ENCODE peak calls at places on chromosome 3, in four cellular contexts. S is IMR-90, P is K562, L is HepG2. F is an unnamed sample.

GRCh38 chr3:120093119-120093922 is 926 bp downstream of the GSK3B start:
- DNase-seq in S (peak), L (no peak), P (no peak), F (peak)

GRCh38 chr3:116445291-116445841 is at the start of gene LSAMP:
- DNase-seq in S (peak), L (no peak), P (no peak), F (no peak)

GRCh38 chr3:136909187-136909586 is 47.2 kb downstream of the NCK1 start:
- DNase-seq in L (no peak), S (no peak), P (no peak), F (no peak)

GRCh38 chr3:21962456-21962855 is 211.4 kb upstream of the ZNF385D start:
- DNase-seq in L (no peak), S (peak), P (no peak), F (no peak)

GRCh38 chr3:8974458-8974857 is 11.2 kb upstream of the RAD18 start:
- DNase-seq in L (no peak), P (no peak), S (no peak), F (no peak)

GRCh38 chr3:96863129-96863740 is 48.8 kb downstream of the EPHA6 start:
- DNase-seq in S (peak), P (no peak), L (peak), F (peak)

GRCh38 chr3:10280177-10280529 is 12.6 kb downstream of the GHRL start:
- DNase-seq in L (no peak), P (no peak), S (no peak), F (no peak)

GRCh38 chr3:10511809-10512494 is 6.6 kb upstream of the ATP2B2 start:
- DNase-seq in S (peak), L (peak), P (no peak), F (no peak)

GRCh38 chr3:129794319-129795201 is 99.0 kb downstream of the TMCC1 start:
- DNase-seq in P (peak), L (peak), S (no peak), F (peak)

GRCh38 chr3:187186801-187187421 is 10.4 kb upstream of the RTP1 start:
- DNase-seq in P (peak), S (peak), L (peak), F (no peak)

GRCh38 chr3:19749448-19750017 is 184.5 kb downstream of the EFHB start:
- DNase-seq in L (no peak), P (no peak), S (no peak), F (no peak)

GRCh38 chr3:56277236-56277635 is 191.0 kb downstream of the ERC2 start:
- DNase-seq in L (no peak), P (no peak), S (no peak), F (no peak)

GRCh38 chr3:138363322-138363721 is 14.9 kb downstream of the MRAS start:
- DNase-seq in P (no peak), S (no peak), L (no peak), F (no peak)

GRCh38 chr3:129525341-129525968 is 3.0 kb upstream of the RHO start:
- DNase-seq in P (no peak), S (peak), L (no peak), F (no peak)

GRCh38 chr3:16307832-16308531 is 43.0 kb downstream of the OXNAD1 start:
- DNase-seq in L (no peak), P (no peak), S (no peak), F (no peak)

GRCh38 chr3:14179795-14180194 is 1.2 kb downstream of the LSM3 start:
- DNase-seq in L (no peak), S (no peak), P (no peak), F (no peak)

GRCh38 chr3:14178247-14179113 is at the start of the genes LSM3 and XPC:
- DNase-seq in S (peak), L (peak), P (peak), F (peak)

GRCh38 chr3:14179114-14179465 is 473 bp downstream of the LSM3 start:
- DNase-seq in L (no peak), P (no peak), S (no peak), F (no peak)

GRCh38 chr3:14175383-14176037 is 2.9 kb downstream of the XPC start:
- DNase-seq in P (no peak), S (peak), L (no peak), F (no peak)

GRCh38 chr3:14177580-14178246 is 688 bp downstream of the XPC start:
- DNase-seq in S (peak), P (no peak), L (peak), F (no peak)
- TF ChIP-seq USF2 in S (no peak), P (no peak), L (no peak), F (no peak)

GRCh38 chr3:63064216-63064755 is 189.1 kb upstream of the CADPS start:
- DNase-seq in S (no peak), P (no peak), L (no peak), F (no peak)
- TF ChIP-seq RAD21 in S (no peak), P (no peak), L (no peak), F (no peak)

GRCh38 chr3:51397389-51397788 is 6.3 kb downstream of the RBM15B start:
- DNase-seq in S (no peak), L (no peak), P (no peak), F (no peak)

GRCh38 chr3:51396401-51396800 is 5.3 kb downstream of the RBM15B start:
- DNase-seq in L (no peak), P (no peak), S (no peak), F (no peak)

GRCh38 chr3:51394541-51394940 is 3.5 kb downstream of the RBM15B start:
- DNase-seq in P (no peak), S (no peak), L (no peak), F (no peak)

GRCh38 chr3:51393564-51393963 is 2.5 kb downstream of the RBM15B start:
- DNase-seq in L (no peak), S (no peak), P (no peak), F (no peak)

GRCh38 chr3:51395493-51396213 is 4.6 kb downstream of the RBM15B start:
- DNase-seq in S (peak), L (no peak), P (no peak), F (no peak)
- TF ChIP-seq POLR2A in S (no peak), L (peak), P (peak), F (no peak)

DNA sequence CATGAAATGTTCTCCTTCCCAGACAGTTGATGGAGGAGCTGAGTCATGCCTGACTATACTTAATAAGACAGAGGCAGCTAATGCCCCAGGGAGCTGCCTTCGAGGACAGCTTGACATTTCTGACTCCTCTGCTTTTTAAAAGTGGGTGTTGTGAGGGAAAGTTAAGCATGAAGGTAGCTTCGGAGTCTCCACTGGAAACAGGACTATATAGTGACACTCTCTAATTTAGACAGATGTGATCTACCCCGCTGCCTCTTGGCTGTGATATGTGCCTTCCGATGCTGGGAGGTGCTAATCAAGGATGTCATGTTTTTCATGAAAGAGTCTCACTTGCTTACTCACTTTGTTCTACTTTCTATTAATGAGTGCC is 72.7 kb downstream of the IL1RAP start:
- DNase-seq in L (no peak), P (no peak), S (peak), F (peak)
- TF ChIP-seq USF2 in L (no peak), P (no peak), S (no peak), F (no peak)

DNA sequence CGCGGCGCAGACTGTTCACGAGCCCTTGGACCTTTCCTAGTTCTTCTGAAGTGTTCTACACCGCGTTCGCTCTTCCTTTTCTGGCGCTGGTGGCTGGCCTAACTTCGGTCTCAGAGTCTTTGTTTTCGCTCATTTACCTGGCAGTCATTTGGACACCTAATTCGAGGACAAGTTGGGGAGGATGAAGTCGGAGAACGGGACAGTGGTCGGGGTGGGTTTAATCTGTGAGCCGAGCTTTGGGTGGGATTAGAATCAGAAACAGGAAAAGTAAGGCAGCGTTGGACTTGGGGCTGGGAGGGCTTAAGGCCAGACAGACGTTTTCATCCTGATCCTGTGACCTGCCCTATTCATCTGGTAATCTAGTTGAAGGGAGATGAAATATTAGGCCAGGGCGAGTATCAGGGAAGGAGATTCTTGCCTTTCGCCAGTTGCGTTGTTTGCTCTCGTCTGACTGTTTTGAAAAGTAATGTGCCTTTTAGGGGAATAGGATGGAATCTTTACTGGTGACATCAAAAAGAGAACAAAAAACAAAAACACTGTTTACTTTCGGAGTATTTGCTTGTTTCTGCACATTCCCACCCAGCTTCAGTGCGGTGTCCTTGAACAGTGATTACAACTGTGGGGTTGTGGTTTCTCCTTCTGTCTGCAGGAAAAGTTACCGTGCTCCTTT is 1.9 kb downstream of the DIPK2A start:
- DNase-seq in L (peak), P (no peak), S (peak), F (peak)
- TF ChIP-seq RAD21 in L (no peak), P (no peak), S (no peak), F (no peak)